ENCODE peak calls at places on chromosomes 2 and 18, in nine cellular contexts. T, F, N, K, X, L, R, J and S are unnamed samples.

GRCh38 chr2:139721454-139721995 is 941.3 kb upstream of the NXPH2 start:
- DNase-seq in T (no peak), F (no peak), N (no peak), K (no peak), X (no peak), L (no peak), R (peak; percentile 22), J (no peak), S (no peak)

GRCh38 chr18:48754559-48754958 is 196.2 kb downstream of the SMAD7 start:
- DNase-seq in T (no peak), F (no peak), N (no peak), K (no peak), X (no peak), L (no peak), R (no peak), J (no peak), S (no peak)

GRCh38 chr2:210195066-210195852 is 24.1 kb upstream of the KANSL1L start:
- DNase-seq in T (peak; percentile 63), F (no peak), N (no peak), K (peak; percentile 10), X (no peak), L (no peak), R (peak; percentile 59), J (peak; percentile 29), S (no peak)

GRCh38 chr2:152826880-152827279 is 108.5 kb downstream of the ARL6IP6 start:
- DNase-seq in T (no peak), F (no peak), N (no peak), K (no peak), X (no peak), L (no peak), R (no peak), J (no peak), S (peak; percentile 35)

GRCh38 chr2:226742346-226742745 is 57.3 kb downstream of the IRS1 start:
- DNase-seq in T (no peak), F (no peak), N (no peak), K (no peak), X (no peak), L (no peak), R (no peak), J (no peak), S (no peak)

GRCh38 chr2:164257794-164258193 is 363.5 kb downstream of the GRB14 start:
- DNase-seq in T (no peak), F (no peak), N (no peak), K (peak; percentile 5), X (peak; percentile 41), L (no peak), R (no peak), J (no peak), S (no peak)

GRCh38 chr2:176147790-176148496 is 3.4 kb upstream of the HOXD4 start:
- DNase-seq in T (no peak), F (no peak), N (no peak), K (no peak), X (no peak), L (no peak), R (no peak), J (no peak), S (no peak)

GRCh38 chr2:25664531-25665307 is 8.7 kb downstream of the DTNB start:
- DNase-seq in T (peak; percentile 29), F (no peak), N (no peak), K (peak; percentile 54), X (peak; percentile 34), L (peak; percentile 34), R (peak; percentile 13), J (peak; percentile 70), S (no peak)

GRCh38 chr18:49613141-49613641 is 51.3 kb downstream of the LIPG start:
- DNase-seq in T (no peak), F (no peak), N (no peak), K (no peak), X (no peak), L (no peak), R (peak; percentile 58), J (no peak), S (no peak)

GRCh38 chr2:29164101-29164846 is 49.1 kb downstream of the CLIP4 start:
- DNase-seq in T (no peak), F (no peak), N (no peak), K (no peak), X (no peak), L (no peak), R (no peak), J (no peak), S (no peak)

GRCh38 chr18:31261792-31262582 is 56.0 kb upstream of the DSG1 start:
- DNase-seq in T (no peak), F (no peak), N (no peak), K (no peak), X (peak; percentile 38), L (no peak), R (no peak), J (no peak), S (no peak)

GRCh38 chr18:48736316-48736715 is 197.5 kb downstream of the CTIF start:
- DNase-seq in T (no peak), F (no peak), N (no peak), K (no peak), X (no peak), L (no peak), R (no peak), J (no peak), S (no peak)

GRCh38 chr2:159736048-159736447 is 23.7 kb downstream of the MARCHF7 start:
- DNase-seq in T (no peak), F (no peak), N (no peak), K (no peak), X (peak; percentile 68), L (no peak), R (no peak), J (no peak), S (no peak)

GRCh38 chr2:85783796-85784195 is 30.0 kb downstream of the ATOH8 start:
- DNase-seq in T (no peak), F (no peak), N (no peak), K (no peak), X (no peak), L (no peak), R (no peak), J (no peak), S (no peak)

GRCh38 chr2:161775971-161776370 is 151.8 kb downstream of the SLC4A10 start:
- DNase-seq in T (no peak), F (no peak), N (no peak), K (no peak), X (no peak), L (no peak), R (no peak), J (no peak), S (no peak)

GRCh38 chr2:95260028-95261023 is 13.9 kb upstream of the PROM2 start:
- DNase-seq in T (no peak), F (no peak), N (no peak), K (no peak), X (no peak), L (no peak), R (no peak), J (no peak), S (no peak)

GRCh38 chr2:130823886-130824491 is 12.7 kb upstream of the ARHGEF4 start:
- DNase-seq in T (no peak), F (no peak), N (no peak), K (no peak), X (no peak), L (peak; percentile 31), R (no peak), J (no peak), S (no peak)

GRCh38 chr2:27798948-27799645 is 27.6 kb downstream of the MRPL33 start:
- DNase-seq in T (no peak), F (no peak), N (no peak), K (peak; percentile 94), X (peak; percentile 100), L (no peak), R (no peak), J (no peak), S (peak; percentile 100)

GRCh38 chr2:18788590-18788989 is 199.2 kb upstream of the NT5C1B start:
- DNase-seq in T (no peak), F (no peak), N (no peak), K (no peak), X (peak; percentile 23), L (no peak), R (peak; percentile 63), J (peak; percentile 14), S (no peak)

GRCh38 chr2:26608557-26608956 is 32.6 kb downstream of the CIB4 start:
- DNase-seq in T (no peak), F (no peak), N (no peak), K (no peak), X (no peak), L (no peak), R (no peak), J (no peak), S (no peak)

GRCh38 chr2:229520582-229521221 is 193.7 kb downstream of the DNER start:
- DNase-seq in T (no peak), F (no peak), N (no peak), K (no peak), X (no peak), L (no peak), R (no peak), J (no peak), S (no peak)